ENCODE peak calls at places on chromosomes 3 and 15, in five cellular contexts. One of them, this sample, is unnamed.

GRCh38 chr15:35000511-35000910 is 12.4 kb upstream of the ZNF770 start:
- DNase-seq in GM12878: no peak
- DNase-seq in K562: no peak
- DNase-seq in HepG2: no peak
- DNase-seq in H1: no peak
- DNase-seq in this sample: peak

GRCh38 chr3:108485146-108485545 is 25.2 kb downstream of the MYH15 start:
- DNase-seq in GM12878: no peak
- DNase-seq in K562: no peak
- DNase-seq in HepG2: no peak
- DNase-seq in H1: peak
- DNase-seq in this sample: no peak

GRCh38 chr15:29849218-29849617 is 26.9 kb upstream of the TJP1 start:
- DNase-seq in GM12878: no peak
- DNase-seq in K562: no peak
- DNase-seq in HepG2: no peak
- DNase-seq in H1: no peak
- DNase-seq in this sample: no peak

GRCh38 chr3:172164620-172165362 is 125.4 kb downstream of the FNDC3B start:
- DNase-seq in GM12878: no peak
- DNase-seq in K562: no peak
- DNase-seq in HepG2: no peak
- DNase-seq in H1: no peak
- DNase-seq in this sample: no peak

GRCh38 chr3:82558081-82558480 is 796.6 kb upstream of the GBE1 start:
- DNase-seq in GM12878: no peak
- DNase-seq in K562: no peak
- DNase-seq in HepG2: no peak
- DNase-seq in H1: no peak
- DNase-seq in this sample: no peak

GRCh38 chr3:50251220-50251619 is 15.2 kb downstream of the GNAI2 start:
- DNase-seq in GM12878: no peak
- DNase-seq in K562: peak
- DNase-seq in HepG2: no peak
- DNase-seq in H1: no peak
- DNase-seq in this sample: no peak

GRCh38 chr3:8298021-8298954 is 203.3 kb upstream of the LMCD1 start:
- DNase-seq in GM12878: no peak
- DNase-seq in K562: no peak
- DNase-seq in HepG2: no peak
- DNase-seq in H1: no peak
- DNase-seq in this sample: no peak

GRCh38 chr15:71634820-71635219 is 175.5 kb upstream of the NR2E3 start:
- DNase-seq in GM12878: no peak
- DNase-seq in K562: no peak
- DNase-seq in HepG2: no peak
- DNase-seq in H1: no peak
- DNase-seq in this sample: no peak

GRCh38 chr3:30665539-30665938 is 59.1 kb downstream of the TGFBR2 start:
- DNase-seq in GM12878: no peak
- DNase-seq in K562: no peak
- DNase-seq in HepG2: no peak
- DNase-seq in H1: no peak
- DNase-seq in this sample: no peak

GRCh38 chr15:37873336-37873735 is 61.1 kb upstream of the TMCO5A start:
- DNase-seq in GM12878: no peak
- DNase-seq in K562: no peak
- DNase-seq in HepG2: no peak
- DNase-seq in H1: no peak
- DNase-seq in this sample: no peak

GRCh38 chr15:85707519-85708338 is 87.0 kb downstream of the KLHL25 start:
- DNase-seq in GM12878: no peak
- DNase-seq in K562: no peak
- DNase-seq in HepG2: peak
- DNase-seq in H1: no peak
- DNase-seq in this sample: no peak

GRCh38 chr3:129312021-129312639 is 33.5 kb downstream of the HMCES start:
- DNase-seq in GM12878: no peak
- DNase-seq in K562: no peak
- DNase-seq in HepG2: no peak
- DNase-seq in H1: no peak
- DNase-seq in this sample: no peak

GRCh38 chr3:164498917-164499316 is 579.4 kb downstream of the SI start:
- DNase-seq in GM12878: no peak
- DNase-seq in K562: no peak
- DNase-seq in HepG2: peak
- DNase-seq in H1: no peak
- DNase-seq in this sample: no peak

GRCh38 chr3:179713643-179714090 is 60.8 kb downstream of the USP13 start:
- DNase-seq in GM12878: no peak
- DNase-seq in K562: no peak
- DNase-seq in HepG2: no peak
- DNase-seq in H1: no peak
- DNase-seq in this sample: no peak

GRCh38 chr3:14503033-14503705 is 37.0 kb downstream of the GRIP2 start:
- DNase-seq in GM12878: no peak
- DNase-seq in K562: peak
- DNase-seq in HepG2: peak
- DNase-seq in H1: no peak
- DNase-seq in this sample: no peak

GRCh38 chr3:59658236-59658635 is 608.4 kb upstream of the CFAP20DC start:
- DNase-seq in GM12878: no peak
- DNase-seq in K562: no peak
- DNase-seq in HepG2: no peak
- DNase-seq in H1: no peak
- DNase-seq in this sample: no peak

GRCh38 chr3:170864525-170865208 is 5.3 kb downstream of the RPL22L1 start:
- DNase-seq in GM12878: no peak
- DNase-seq in K562: no peak
- DNase-seq in HepG2: no peak
- DNase-seq in H1: no peak
- DNase-seq in this sample: no peak

GRCh38 chr3:195905970-195906864 is 2.1 kb downstream of the TNK2 start:
- DNase-seq in GM12878: no peak
- DNase-seq in K562: no peak
- DNase-seq in HepG2: no peak
- DNase-seq in H1: no peak
- DNase-seq in this sample: no peak

GRCh38 chr3:152696962-152697361 is 138.0 kb upstream of the P2RY1 start:
- DNase-seq in GM12878: no peak
- DNase-seq in K562: no peak
- DNase-seq in HepG2: no peak
- DNase-seq in H1: no peak
- DNase-seq in this sample: no peak

GRCh38 chr3:47895241-47895640 is 92.3 kb downstream of the DHX30 start:
- DNase-seq in GM12878: no peak
- DNase-seq in K562: no peak
- DNase-seq in HepG2: no peak
- DNase-seq in H1: no peak
- DNase-seq in this sample: no peak

GRCh38 chr15:80776420-80777045 is 2.6 kb upstream of the CEMIP start:
- DNase-seq in GM12878: no peak
- DNase-seq in K562: peak
- DNase-seq in HepG2: peak
- DNase-seq in H1: peak
- DNase-seq in this sample: peak

GRCh38 chr15:57112178-57112577 is 193.7 kb downstream of the TCF12 start:
- DNase-seq in GM12878: no peak
- DNase-seq in K562: no peak
- DNase-seq in HepG2: no peak
- DNase-seq in H1: no peak
- DNase-seq in this sample: no peak

GRCh38 chr3:43584043-43584826 is 37.6 kb downstream of the ANO10 start:
- DNase-seq in GM12878: no peak
- DNase-seq in K562: peak
- DNase-seq in HepG2: no peak
- DNase-seq in H1: no peak
- DNase-seq in this sample: no peak

DNA sequence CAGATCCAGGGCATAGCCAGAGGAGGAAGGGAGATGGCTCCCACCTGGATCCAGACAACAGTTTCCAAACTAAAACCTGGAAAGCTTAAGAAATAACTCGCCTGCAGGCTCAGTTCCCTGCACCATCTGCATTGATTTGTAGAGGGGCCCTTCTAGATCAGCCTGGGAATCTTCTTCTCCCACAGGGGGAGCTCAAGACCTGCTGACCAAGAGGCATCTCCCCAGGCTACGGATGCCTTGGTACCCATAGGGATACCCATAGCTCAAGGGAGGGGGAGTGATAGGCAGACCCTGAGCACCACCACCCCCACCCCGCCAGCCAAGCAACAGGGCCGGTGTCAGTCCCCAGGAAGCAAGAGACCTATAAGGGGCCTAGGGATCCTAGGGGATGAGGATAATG is 28.0 kb upstream of the DCLK3 start:
- DNase-seq in GM12878: no peak
- DNase-seq in K562: peak
- DNase-seq in HepG2: peak
- DNase-seq in H1: peak
- DNase-seq in this sample: peak
- TF ChIP-seq SRF in GM12878: no peak
- TF ChIP-seq SRF in K562: no peak
- TF ChIP-seq SRF in HepG2: no peak
- TF ChIP-seq SRF in H1: no peak
- TF ChIP-seq SRF in this sample: no peak

GRCh38 chr15:66178531-66178910 is 75.0 kb downstream of the MEGF11 start:
- DNase-seq in GM12878: no peak
- DNase-seq in K562: no peak
- DNase-seq in HepG2: no peak
- DNase-seq in H1: no peak
- DNase-seq in this sample: no peak
- TF ChIP-seq SRF in GM12878: no peak
- TF ChIP-seq SRF in K562: no peak
- TF ChIP-seq SRF in HepG2: no peak
- TF ChIP-seq SRF in H1: no peak
- TF ChIP-seq SRF in this sample: no peak

DNA sequence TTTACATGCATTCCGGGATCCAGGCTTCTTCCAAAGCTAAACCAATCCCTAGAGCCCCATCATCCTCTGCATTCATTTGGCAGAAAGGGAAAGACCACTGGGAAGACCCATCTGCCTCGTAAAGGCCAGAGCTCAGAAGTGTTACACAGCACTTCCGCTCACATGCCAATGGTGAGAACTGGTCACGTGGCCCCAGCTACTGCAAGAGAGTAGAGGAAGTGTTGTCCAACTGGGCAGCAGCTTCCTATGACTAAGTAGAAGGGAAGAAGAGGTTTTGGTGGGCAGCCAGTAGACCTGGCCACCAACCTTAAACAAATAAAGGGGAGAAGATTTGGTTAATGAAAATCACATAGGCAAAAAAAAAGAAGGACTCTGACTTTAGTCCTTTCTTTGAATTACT is 74.4 kb upstream of the PPP2R3A start:
- DNase-seq in GM12878: no peak
- DNase-seq in K562: no peak
- DNase-seq in HepG2: no peak
- DNase-seq in H1: no peak
- DNase-seq in this sample: no peak
- TF ChIP-seq SRF in GM12878: no peak
- TF ChIP-seq SRF in K562: no peak
- TF ChIP-seq SRF in HepG2: no peak
- TF ChIP-seq SRF in H1: no peak
- TF ChIP-seq SRF in this sample: no peak

GRCh38 chr3:196997311-196997710 is 28.7 kb upstream of the PIGZ start:
- DNase-seq in GM12878: no peak
- DNase-seq in K562: no peak
- DNase-seq in HepG2: no peak
- DNase-seq in H1: no peak
- DNase-seq in this sample: no peak

GRCh38 chr3:196998966-196999760 is 30.5 kb downstream of the MELTF start:
- DNase-seq in GM12878: no peak
- DNase-seq in K562: no peak
- DNase-seq in HepG2: no peak
- DNase-seq in H1: no peak
- DNase-seq in this sample: no peak

GRCh38 chr3:196995646-196996355 is 27.2 kb upstream of the PIGZ start:
- DNase-seq in GM12878: no peak
- DNase-seq in K562: no peak
- DNase-seq in HepG2: no peak
- DNase-seq in H1: no peak
- DNase-seq in this sample: no peak

GRCh38 chr3:196995027-196995426 is 26.4 kb upstream of the PIGZ start:
- DNase-seq in GM12878: no peak
- DNase-seq in K562: no peak
- DNase-seq in HepG2: no peak
- DNase-seq in H1: no peak
- DNase-seq in this sample: no peak

GRCh38 chr3:196996454-196997265 is 28.0 kb upstream of the PIGZ start:
- DNase-seq in GM12878: no peak
- DNase-seq in K562: no peak
- DNase-seq in HepG2: no peak
- DNase-seq in H1: no peak
- DNase-seq in this sample: no peak
- TF ChIP-seq SRF in GM12878: no peak
- TF ChIP-seq SRF in K562: no peak
- TF ChIP-seq SRF in HepG2: no peak
- TF ChIP-seq SRF in H1: no peak
- TF ChIP-seq SRF in this sample: no peak

This sample was measured in HCT116.